ENCODE peak calls at places on chromosomes 5 and 9, in seven cellular contexts. D is psoas muscle, V is kidney epithelial cell, H is PC-3, Y is A549, I is heart right ventricle, L is GM23248. A is an unnamed sample.

GRCh38 chr5:82307431-82307830 is 29.3 kb upstream of the RPS23 start:
- DNase-seq in H (no peak), L (peak; percentile 23), D (no peak), Y (no peak), I (no peak), V (no peak), A (peak; percentile 0)

GRCh38 chr5:23318166-23318565 is 189.2 kb upstream of the PRDM9 start:
- DNase-seq in D (no peak), I (no peak), H (peak; percentile 58), L (no peak), V (no peak), Y (no peak), A (no peak)

GRCh38 chr5:113846941-113847340 is 333.4 kb downstream of the YTHDC2 start:
- DNase-seq in V (no peak), Y (no peak), H (peak; percentile 4), D (no peak), L (no peak), I (no peak), A (no peak)

GRCh38 chr5:14443665-14444064 is 137.9 kb upstream of the OTULINL start:
- DNase-seq in Y (no peak), H (peak; percentile 31), D (no peak), L (peak; percentile 64), I (no peak), V (no peak), A (no peak)

GRCh38 chr9:123069010-123069481 is 35.6 kb downstream of the GPR21 start:
- DNase-seq in V (no peak), L (peak; percentile 89), Y (no peak), H (no peak), I (no peak), D (no peak), A (no peak)

GRCh38 chr5:91484662-91485061 is 101.5 kb upstream of the ARRDC3 start:
- DNase-seq in H (peak; percentile 67), L (no peak), I (no peak), Y (no peak), V (no peak), D (no peak), A (no peak)

GRCh38 chr5:23466401-23466886 is 41.0 kb upstream of the PRDM9 start:
- DNase-seq in H (peak; percentile 93), I (no peak), Y (peak; percentile 1), L (peak; percentile 6), V (peak; percentile 70), D (no peak), A (no peak)

GRCh38 chr5:33810491-33811120 is 81.2 kb downstream of the ADAMTS12 start:
- DNase-seq in D (peak; percentile 24), L (peak; percentile 48), H (peak; percentile 60), Y (no peak), V (no peak), I (no peak), A (no peak)

GRCh38 chr9:93892748-93893147 is 62.4 kb downstream of the BARX1 start:
- DNase-seq in H (no peak), V (no peak), D (no peak), L (no peak), I (no peak), Y (no peak), A (no peak)

GRCh38 chr9:118482311-118482710 is 778.1 kb downstream of the TLR4 start:
- DNase-seq in L (no peak), D (no peak), I (no peak), H (no peak), Y (no peak), V (no peak), A (no peak)

GRCh38 chr5:172561151-172561550 is 79.9 kb upstream of the NEURL1B start:
- DNase-seq in Y (no peak), H (peak; percentile 16), I (no peak), L (peak; percentile 35), V (no peak), D (no peak), A (no peak)

GRCh38 chr9:131640438-131641181 is 95.3 kb downstream of the PRRT1B start:
- DNase-seq in I (no peak), D (no peak), V (no peak), H (no peak), Y (no peak), L (peak; percentile 76), A (no peak)

GRCh38 chr5:159243385-159243784 is 19.7 kb upstream of the UBLCP1 start:
- DNase-seq in L (no peak), I (no peak), H (no peak), D (no peak), V (no peak), Y (no peak), A (no peak)

GRCh38 chr5:159244163-159244562 is 18.9 kb upstream of the UBLCP1 start:
- DNase-seq in I (no peak), V (no peak), L (no peak), H (no peak), Y (no peak), D (no peak), A (no peak)

GRCh38 chr5:159242153-159242552 is 20.9 kb upstream of the UBLCP1 start:
- DNase-seq in I (no peak), V (no peak), D (no peak), L (peak; percentile 33), Y (no peak), H (peak; percentile 48), A (no peak)

GRCh38 chr5:159240301-159240870 is 22.7 kb upstream of the UBLCP1 start:
- DNase-seq in H (peak; percentile 85), Y (peak; percentile 65), L (peak; percentile 25), I (no peak), V (peak; percentile 18), D (no peak), A (no peak)

GRCh38 chr5:159242656-159243055 is 20.4 kb upstream of the UBLCP1 start:
- DNase-seq in D (no peak), V (no peak), L (no peak), H (no peak), I (no peak), Y (no peak), A (no peak)
- H3K4me3 ChIP-seq in D (no peak overlapping the region), V (no peak overlapping the region), L (no peak overlapping the region), H (no peak overlapping the region), I (no peak overlapping the region), Y (no peak overlapping the region), A (no peak overlapping the region)

GRCh38 chr9:14236586-14236985 is 77.4 kb downstream of the NFIB start:
- DNase-seq in H (no peak), V (no peak), I (no peak), Y (no peak), L (no peak), D (no peak), A (no peak)

GRCh38 chr9:14240491-14240890 is 73.5 kb downstream of the NFIB start:
- DNase-seq in I (no peak), D (no peak), H (no peak), L (no peak), V (no peak), Y (no peak), A (no peak)

GRCh38 chr9:14238044-14238443 is 75.9 kb downstream of the NFIB start:
- DNase-seq in D (no peak), I (no peak), V (no peak), L (peak; percentile 39), Y (peak; percentile 35), H (peak; percentile 68), A (peak; percentile 81)

GRCh38 chr9:14243514-14244042 is 70.4 kb downstream of the NFIB start:
- DNase-seq in V (no peak), H (no peak), L (no peak), Y (no peak), D (no peak), I (no peak), A (no peak)

DNA sequence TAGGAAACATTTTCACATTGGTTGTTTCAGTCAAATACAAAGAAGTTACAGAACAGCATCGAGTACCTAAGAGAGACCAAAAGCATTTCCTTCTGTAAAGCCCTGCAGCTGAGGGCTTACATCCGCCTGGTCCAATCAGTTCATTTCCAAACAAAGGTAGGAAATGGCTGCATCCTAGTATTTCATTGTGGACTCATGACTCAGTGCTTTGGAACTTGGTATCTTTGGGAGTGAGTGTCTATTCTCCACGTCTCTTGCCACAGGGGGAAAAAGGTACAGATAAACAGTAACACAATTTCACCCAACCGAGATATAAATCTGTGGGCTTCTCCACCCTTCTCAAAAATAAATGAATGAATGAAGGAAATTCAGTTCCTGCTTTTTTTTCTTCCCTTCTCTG is 75.4 kb downstream of the NFIB start:
- DNase-seq in L (peak; percentile 43), I (peak; percentile 44), H (peak; percentile 91), V (peak; percentile 49), D (no peak), Y (peak; percentile 43), A (peak; percentile 65)
- H3K4me3 ChIP-seq in L (no peak overlapping the region), I (no peak overlapping the region), H (peak overlapping the region; percentile 40), V (no peak overlapping the region), D (no peak overlapping the region), Y (peak overlapping the region; percentile 29), A (no peak overlapping the region)

DNA sequence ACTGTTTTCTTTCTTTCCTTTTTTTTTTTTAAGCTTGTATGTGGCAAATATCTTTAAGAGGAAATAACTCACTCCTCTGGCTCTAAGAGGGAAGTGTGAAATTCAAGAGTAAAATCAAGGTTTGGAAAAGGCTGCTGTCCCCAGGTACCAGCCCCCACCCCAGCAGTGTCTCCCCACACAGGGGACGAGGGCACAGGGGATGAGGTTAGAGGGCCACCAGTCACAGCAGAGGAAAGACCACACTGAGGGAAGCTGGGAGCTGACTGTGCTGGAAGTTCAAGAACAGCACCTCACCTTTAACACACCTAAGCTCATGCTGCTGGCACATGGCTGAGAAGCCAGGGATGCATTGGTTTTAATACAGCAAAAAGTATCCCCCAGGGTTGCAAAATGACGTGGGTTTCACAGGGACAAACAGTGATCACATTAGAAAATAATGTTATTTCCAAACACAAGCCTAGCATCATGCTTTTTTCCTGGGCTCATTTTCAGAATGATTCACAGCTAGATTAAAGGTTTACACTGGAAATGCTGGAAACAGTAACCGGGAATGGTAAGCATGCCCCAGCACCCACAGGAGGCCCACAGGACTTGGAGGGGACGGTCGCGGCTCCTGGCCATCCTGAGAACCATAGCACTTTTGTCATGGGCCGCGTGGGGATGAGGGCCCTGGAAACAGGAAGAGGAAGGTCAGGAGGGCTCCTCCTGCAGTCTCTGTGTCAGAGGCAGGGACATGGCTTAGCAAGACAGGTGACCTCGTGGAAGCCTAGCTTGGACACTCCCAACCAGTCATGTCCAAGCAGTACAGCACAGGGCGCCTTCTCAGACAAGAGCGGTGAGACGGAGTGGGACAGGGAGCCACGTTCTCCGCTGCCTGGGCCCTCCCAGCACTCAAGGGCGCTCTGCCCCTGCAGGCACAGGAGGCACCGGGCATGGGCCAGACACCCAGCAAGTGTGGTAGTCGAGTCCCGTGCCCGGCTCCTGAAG is 6.9 kb downstream of the LPCAT1 start:
- DNase-seq in L (peak; percentile 90), D (peak; percentile 4), V (no peak), Y (peak; percentile 33), I (no peak), H (peak; percentile 87), A (no peak)
- H3K4me3 ChIP-seq in L (no peak overlapping the region), D (no peak overlapping the region), V (no peak overlapping the region), Y (peak overlapping the region; percentile 26), I (no peak overlapping the region), H (peak overlapping the region; percentile 21), A (no peak overlapping the region)

GRCh38 chr9:124454791-124455443 is 4.7 kb downstream of the ADGRD2 start:
- DNase-seq in L (no peak), H (no peak), I (no peak), Y (no peak), D (no peak), V (no peak), A (no peak)

GRCh38 chr9:124454296-124454695 is 4.0 kb downstream of the ADGRD2 start:
- DNase-seq in D (no peak), Y (no peak), L (no peak), I (no peak), V (no peak), H (no peak), A (no peak)

GRCh38 chr9:124452326-124452725 is 2.1 kb downstream of the ADGRD2 start:
- DNase-seq in L (no peak), H (no peak), Y (no peak), I (no peak), V (no peak), D (no peak), A (no peak)

GRCh38 chr9:124453586-124454191 is 3.4 kb downstream of the ADGRD2 start:
- DNase-seq in D (no peak), Y (peak; percentile 71), I (no peak), L (no peak), H (no peak), V (no peak), A (peak; percentile 74)

GRCh38 chr9:124452841-124453585 is 2.8 kb downstream of the ADGRD2 start:
- DNase-seq in D (no peak), L (no peak), I (no peak), V (no peak), H (no peak), Y (peak; percentile 61), A (no peak)
- H3K4me3 ChIP-seq in D (peak overlapping the region; percentile 49), L (no peak overlapping the region), I (peak overlapping the region; percentile 5), V (no peak overlapping the region), H (no peak overlapping the region), Y (peak overlapping the region; percentile 61), A (peak overlapping the region; percentile 4)